ENCODE peak calls at places on chromosomes 3 and 15, in four cellular contexts. One of them, this sample, is unnamed.

GRCh38 chr3:39275963-39276593 is 3.8 kb downstream of the CX3CR1 start:
- DNase-seq in AG10803: no peak
- DNase-seq in stomach: no peak
- DNase-seq in thoracic aorta: no peak
- DNase-seq in this sample: no peak

GRCh38 chr3:37272743-37273142 is 98.4 kb upstream of the LRRFIP2 start:
- DNase-seq in AG10803: peak; percentile 71
- DNase-seq in stomach: no peak
- DNase-seq in thoracic aorta: no peak
- DNase-seq in this sample: no peak

GRCh38 chr3:64047214-64047613 is 23.9 kb upstream of the PSMD6 start:
- DNase-seq in AG10803: no peak
- DNase-seq in stomach: no peak
- DNase-seq in thoracic aorta: no peak
- DNase-seq in this sample: no peak

GRCh38 chr15:38486946-38487345 is 33.0 kb downstream of the FAM98B start:
- DNase-seq in AG10803: no peak
- DNase-seq in stomach: no peak
- DNase-seq in thoracic aorta: no peak
- DNase-seq in this sample: no peak

GRCh38 chr3:13595001-13595421 is 46.1 kb downstream of the FBLN2 start:
- DNase-seq in AG10803: no peak
- DNase-seq in stomach: no peak
- DNase-seq in thoracic aorta: no peak
- DNase-seq in this sample: no peak

GRCh38 chr3:168512802-168513201 is 417.1 kb upstream of the GOLIM4 start:
- DNase-seq in AG10803: no peak
- DNase-seq in stomach: no peak
- DNase-seq in thoracic aorta: no peak
- DNase-seq in this sample: no peak

GRCh38 chr3:157311633-157312365 is 124.9 kb upstream of the PTX3 start:
- DNase-seq in AG10803: peak; percentile 98
- DNase-seq in stomach: no peak
- DNase-seq in thoracic aorta: no peak
- DNase-seq in this sample: peak; percentile 89

GRCh38 chr3:189714991-189715961 is 84.1 kb downstream of the TP63 start:
- DNase-seq in AG10803: peak; percentile 88
- DNase-seq in stomach: no peak
- DNase-seq in thoracic aorta: no peak
- DNase-seq in this sample: no peak

GRCh38 chr3:143480306-143480852 is 360.8 kb downstream of the CHST2 start:
- DNase-seq in AG10803: peak; percentile 36
- DNase-seq in stomach: no peak
- DNase-seq in thoracic aorta: no peak
- DNase-seq in this sample: no peak

GRCh38 chr3:32257042-32257441 is 18.6 kb downstream of the CMTM8 start:
- DNase-seq in AG10803: no peak
- DNase-seq in stomach: no peak
- DNase-seq in thoracic aorta: no peak
- DNase-seq in this sample: no peak

GRCh38 chr15:60918234-60918964 is 310.7 kb downstream of the RORA start:
- DNase-seq in AG10803: no peak
- DNase-seq in stomach: peak; percentile 42
- DNase-seq in thoracic aorta: no peak
- DNase-seq in this sample: no peak

GRCh38 chr15:96416934-96417759 is 86.6 kb downstream of the NR2F2 start:
- DNase-seq in AG10803: no peak
- DNase-seq in stomach: peak; percentile 60
- DNase-seq in thoracic aorta: no peak
- DNase-seq in this sample: no peak

GRCh38 chr3:194054540-194054939 is 81.4 kb upstream of the HES1 start:
- DNase-seq in AG10803: no peak
- DNase-seq in stomach: no peak
- DNase-seq in thoracic aorta: no peak
- DNase-seq in this sample: no peak

GRCh38 chr3:159762981-159763465 is 225.6 kb upstream of the IL12A start:
- DNase-seq in AG10803: peak; percentile 92
- DNase-seq in stomach: peak; percentile 32
- DNase-seq in thoracic aorta: peak; percentile 59
- DNase-seq in this sample: no peak

GRCh38 chr3:56914646-56915045 is 112.9 kb upstream of the ARHGEF3 start:
- DNase-seq in AG10803: no peak
- DNase-seq in stomach: no peak
- DNase-seq in thoracic aorta: no peak
- DNase-seq in this sample: no peak

GRCh38 chr3:178802993-178803693 is 266.9 kb downstream of the KCNMB2 start:
- DNase-seq in AG10803: no peak
- DNase-seq in stomach: no peak
- DNase-seq in thoracic aorta: no peak
- DNase-seq in this sample: peak; percentile 80

GRCh38 chr15:76161153-76162049 is 101.6 kb downstream of the TMEM266 start:
- DNase-seq in AG10803: peak; percentile 66
- DNase-seq in stomach: no peak
- DNase-seq in thoracic aorta: no peak
- DNase-seq in this sample: peak; percentile 93

GRCh38 chr3:123143669-123144411 is 57.9 kb upstream of the SEC22A start:
- DNase-seq in AG10803: peak; percentile 12
- DNase-seq in stomach: no peak
- DNase-seq in thoracic aorta: no peak
- DNase-seq in this sample: no peak

GRCh38 chr3:33373082-33373437 is 67.1 kb downstream of the UBP1 start:
- DNase-seq in AG10803: no peak
- DNase-seq in stomach: no peak
- DNase-seq in thoracic aorta: no peak
- DNase-seq in this sample: no peak

GRCh38 chr15:25249236-25250010 is 189.4 kb downstream of the UBE3A start:
- DNase-seq in AG10803: no peak
- DNase-seq in stomach: peak; percentile 22
- DNase-seq in thoracic aorta: no peak
- DNase-seq in this sample: no peak

GRCh38 chr15:50252556-50252955 is 13.0 kb downstream of the HDC start:
- DNase-seq in AG10803: no peak
- DNase-seq in stomach: no peak
- DNase-seq in thoracic aorta: no peak
- DNase-seq in this sample: no peak

GRCh38 chr3:10517616-10518015 is 12.2 kb upstream of the ATP2B2 start:
- DNase-seq in AG10803: no peak
- DNase-seq in stomach: no peak
- DNase-seq in thoracic aorta: no peak
- DNase-seq in this sample: no peak

GRCh38 chr15:73955326-73955725 is 29.1 kb downstream of the LOXL1 start:
- DNase-seq in AG10803: no peak
- DNase-seq in stomach: no peak
- DNase-seq in thoracic aorta: no peak
- DNase-seq in this sample: no peak

GRCh38 chr3:196080517-196080841 is 1.4 kb downstream of the TFRC start:
- DNase-seq in AG10803: no peak
- DNase-seq in stomach: no peak
- DNase-seq in thoracic aorta: no peak
- DNase-seq in this sample: no peak

GRCh38 chr3:14439501-14440167 is 37.2 kb downstream of the SLC6A6 start:
- DNase-seq in AG10803: no peak
- DNase-seq in stomach: peak; percentile 84
- DNase-seq in thoracic aorta: no peak
- DNase-seq in this sample: peak; percentile 19

GRCh38 chr3:181941250-181941649 is 229.5 kb downstream of the SOX2 start:
- DNase-seq in AG10803: no peak
- DNase-seq in stomach: no peak
- DNase-seq in thoracic aorta: no peak
- DNase-seq in this sample: no peak
- H3K4me3 ChIP-seq in AG10803: no peak overlapping the region
- H3K4me3 ChIP-seq in stomach: no peak overlapping the region
- H3K4me3 ChIP-seq in thoracic aorta: no peak overlapping the region
- H3K4me3 ChIP-seq in this sample: no peak overlapping the region

DNA sequence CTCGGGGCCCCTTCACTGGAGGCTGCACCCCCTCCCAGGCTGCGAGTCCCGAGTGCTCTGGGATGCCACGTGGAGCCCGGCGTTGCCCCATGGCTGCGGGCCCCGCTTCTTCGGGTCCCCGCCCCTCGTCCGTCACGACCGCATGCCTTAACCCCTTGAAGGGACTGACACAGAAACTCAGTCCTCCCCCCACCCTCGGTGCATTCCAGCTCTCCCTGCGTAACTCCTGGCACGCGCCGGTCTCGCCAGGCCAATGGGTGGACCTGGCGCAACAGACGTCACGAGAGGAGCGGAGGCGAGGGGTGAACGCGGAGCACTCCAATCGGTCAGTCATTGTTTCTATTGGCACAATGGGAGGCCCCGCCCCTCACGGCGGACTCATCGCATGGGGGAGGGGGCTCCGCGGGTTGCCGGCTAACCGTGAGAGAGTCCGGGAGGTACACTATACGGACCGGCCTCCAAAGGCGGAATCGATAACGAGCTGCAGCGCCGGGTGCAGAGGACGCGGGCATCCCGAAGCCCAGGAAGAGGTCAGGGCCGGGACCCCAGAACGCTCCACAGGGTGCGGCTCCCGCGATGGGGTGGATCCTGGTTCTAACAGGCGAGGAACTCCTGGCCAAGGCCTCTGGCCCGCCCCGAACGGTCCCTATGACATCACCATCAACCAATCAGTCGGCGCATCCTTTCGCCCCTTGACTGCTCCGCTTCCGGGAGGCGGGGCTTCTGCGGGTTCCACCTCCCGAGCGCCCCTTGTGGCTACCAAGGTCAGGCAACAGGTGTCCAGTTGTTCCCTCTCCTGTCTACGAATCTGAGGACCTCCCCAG is 1.0 kb upstream of the CELSR3 start:
- DNase-seq in AG10803: peak; percentile 98
- DNase-seq in stomach: peak; percentile 89
- DNase-seq in thoracic aorta: peak; percentile 93
- DNase-seq in this sample: peak; percentile 99
- TF ChIP-seq CTCF in AG10803: peak; percentile 73
- TF ChIP-seq CTCF in stomach: peak; percentile 56
- TF ChIP-seq CTCF in thoracic aorta: peak; percentile 82
- TF ChIP-seq CTCF in this sample: peak; percentile 74

DNA sequence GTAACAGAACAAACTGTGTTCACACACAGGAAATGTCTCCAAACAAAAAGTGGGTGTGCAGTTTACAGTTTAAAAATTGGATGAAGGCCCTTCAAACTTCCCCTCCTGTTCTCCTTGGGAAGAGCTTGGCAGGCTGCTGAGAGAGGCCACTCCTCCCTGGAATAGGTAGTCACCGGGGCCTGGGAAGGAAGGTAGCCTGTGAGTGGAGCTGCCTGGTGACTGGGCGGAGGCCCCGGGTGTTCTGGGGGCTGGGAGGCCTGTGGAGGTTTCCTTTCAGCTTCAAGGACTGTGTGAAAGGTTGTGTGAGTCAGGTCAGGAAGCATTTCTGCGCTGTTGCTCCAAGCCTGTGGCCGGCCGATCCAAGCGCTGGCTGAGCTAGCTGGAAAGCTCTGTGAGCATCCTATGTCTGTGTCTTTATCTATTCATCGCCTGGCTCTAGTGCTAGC is 14.1 kb downstream of the SLCO3A1 start:
- DNase-seq in AG10803: peak; percentile 75
- DNase-seq in stomach: peak; percentile 81
- DNase-seq in thoracic aorta: peak; percentile 55
- DNase-seq in this sample: no peak
- H3K4me3 ChIP-seq in AG10803: no peak overlapping the region
- H3K4me3 ChIP-seq in stomach: no peak overlapping the region
- H3K4me3 ChIP-seq in thoracic aorta: peak overlapping the region; percentile 3
- H3K4me3 ChIP-seq in this sample: no peak overlapping the region

GRCh38 chr15:97874139-97874538 is 86.4 kb upstream of the ARRDC4 start:
- DNase-seq in AG10803: no peak
- DNase-seq in stomach: no peak
- DNase-seq in thoracic aorta: no peak
- DNase-seq in this sample: no peak

GRCh38 chr15:97881568-97881967 is 78.9 kb upstream of the ARRDC4 start:
- DNase-seq in AG10803: no peak
- DNase-seq in stomach: no peak
- DNase-seq in thoracic aorta: no peak
- DNase-seq in this sample: no peak

GRCh38 chr15:97870771-97871170 is 89.7 kb upstream of the ARRDC4 start:
- DNase-seq in AG10803: no peak
- DNase-seq in stomach: no peak
- DNase-seq in thoracic aorta: no peak
- DNase-seq in this sample: no peak

GRCh38 chr15:97875025-97875512 is 85.4 kb upstream of the ARRDC4 start:
- DNase-seq in AG10803: no peak
- DNase-seq in stomach: no peak
- DNase-seq in thoracic aorta: no peak
- DNase-seq in this sample: no peak

DNA sequence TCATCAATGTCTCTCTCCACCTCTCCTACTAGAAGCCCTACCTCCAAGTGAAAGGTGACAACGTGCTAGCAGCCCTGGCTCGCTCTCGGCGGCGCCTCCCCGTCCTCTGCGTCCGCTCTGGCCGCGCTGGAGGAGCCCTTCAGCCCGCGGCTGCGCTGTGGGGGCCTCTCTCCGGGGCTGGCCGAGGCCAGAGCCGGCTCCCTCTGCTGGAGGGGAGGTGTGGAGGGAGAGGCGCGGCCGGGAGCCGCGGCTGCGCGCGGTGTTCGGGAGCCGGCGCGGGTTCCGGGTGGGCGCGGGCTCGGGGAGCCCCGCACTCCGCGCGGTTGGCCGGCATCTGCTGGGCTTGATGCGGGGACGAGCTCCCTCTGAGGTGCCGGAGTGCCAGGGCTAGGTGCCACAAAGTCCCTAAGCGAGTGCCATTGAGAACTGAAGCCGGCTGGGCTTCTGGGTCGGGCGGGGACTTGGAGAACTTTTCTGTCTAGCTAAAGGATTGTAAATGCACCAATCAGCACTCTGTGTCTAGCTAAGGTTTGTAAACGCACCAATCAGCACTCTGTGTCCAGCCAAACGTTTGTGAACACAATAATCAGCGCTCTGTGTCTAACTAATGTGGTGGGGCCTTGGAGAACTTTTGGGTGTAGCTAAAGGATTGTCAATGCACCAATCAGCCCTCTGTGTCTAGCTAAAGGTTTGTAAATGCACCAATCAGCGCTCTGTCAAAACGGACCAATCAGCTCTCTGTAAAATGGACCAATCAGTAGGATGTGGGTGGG is 84.8 kb upstream of the ARRDC4 start:
- DNase-seq in AG10803: peak; percentile 15
- DNase-seq in stomach: no peak
- DNase-seq in thoracic aorta: no peak
- DNase-seq in this sample: no peak
- TF ChIP-seq CTCF in AG10803: peak; percentile 9
- TF ChIP-seq CTCF in stomach: no peak
- TF ChIP-seq CTCF in thoracic aorta: no peak
- TF ChIP-seq CTCF in this sample: no peak

GRCh38 chr3:125212509-125213372 is at the start of gene SLC12A8:
- DNase-seq in AG10803: no peak
- DNase-seq in stomach: peak; percentile 41
- DNase-seq in thoracic aorta: no peak
- DNase-seq in this sample: no peak
- H3K4me3 ChIP-seq in AG10803: peak within 1 kb of the TSS; percentile 41
- H3K4me3 ChIP-seq in stomach: peak within 1 kb of the TSS; percentile 73
- H3K4me3 ChIP-seq in thoracic aorta: peak within 1 kb of the TSS; percentile 70
- H3K4me3 ChIP-seq in this sample: peak within 1 kb of the TSS; percentile 77